ENCODE peak calls at places on chromosome 9, in six cellular contexts. N is H4, E is fibroblast of the conjunctiva, K is NCI-H2107, Q is ovary, R is brain microvascular endothelial cell. O is an unnamed sample.

GRCh38 chr9:129171993-129172751 is 5.9 kb downstream of the IER5L start:
- DNase-seq in N (no peak), E (no peak), K (no peak), Q (no peak), R (no peak), O (no peak)

GRCh38 chr9:136538599-136539426 is 7.0 kb downstream of the NOTCH1 start:
- DNase-seq in N (no peak), E (no peak), K (no peak), Q (no peak), R (no peak), O (no peak)

GRCh38 chr9:69136781-69137180 is 37.3 kb upstream of the TJP2 start:
- DNase-seq in N (no peak), E (no peak), K (no peak), Q (no peak), R (no peak), O (no peak)

GRCh38 chr9:126009047-126009446 is 261.9 kb downstream of the PBX3 start:
- DNase-seq in N (no peak), E (no peak), K (no peak), Q (no peak), R (no peak), O (no peak)

GRCh38 chr9:36991516-36992134 is 42.4 kb downstream of the PAX5 start:
- DNase-seq in N (no peak), E (no peak), K (no peak), Q (no peak), R (peak; percentile 11), O (peak; percentile 52)

GRCh38 chr9:97293207-97293721 is 14.2 kb upstream of the CCDC180 start:
- DNase-seq in N (peak; percentile 72), E (no peak), K (no peak), Q (no peak), R (peak; percentile 41), O (peak; percentile 70)

GRCh38 chr9:137406876-137407589 is 15.9 kb downstream of the EXD3 start:
- DNase-seq in N (no peak), E (no peak), K (peak; percentile 45), Q (peak; percentile 58), R (peak; percentile 46), O (peak; percentile 53)

GRCh38 chr9:16752615-16753014 is 117.9 kb downstream of the BNC2 start:
- DNase-seq in N (no peak), E (no peak), K (no peak), Q (no peak), R (no peak), O (no peak)

GRCh38 chr9:96020822-96021615 is 145.5 kb downstream of the ERCC6L2 start:
- DNase-seq in N (no peak), E (no peak), K (no peak), Q (peak; percentile 30), R (peak; percentile 8), O (no peak)

GRCh38 chr9:33467526-33467925 is 6.2 kb downstream of the NOL6 start:
- DNase-seq in N (no peak), E (no peak), K (no peak), Q (no peak), R (no peak), O (no peak)

GRCh38 chr9:137441289-137441934 is at the start of gene ENTPD8:
- DNase-seq in N (peak; percentile 34), E (no peak), K (peak; percentile 41), Q (no peak), R (no peak), O (no peak)

GRCh38 chr9:89421595-89421994 is 76.3 kb downstream of the SEMA4D start:
- DNase-seq in N (no peak), E (no peak), K (no peak), Q (no peak), R (peak; percentile 45), O (no peak)

GRCh38 chr9:7266911-7267555 is 509.3 kb downstream of the KDM4C start:
- DNase-seq in N (no peak), E (no peak), K (peak; percentile 25), Q (no peak), R (no peak), O (no peak)

GRCh38 chr9:115328228-115328627 is 210.3 kb upstream of the TNC start:
- DNase-seq in N (peak; percentile 12), E (no peak), K (no peak), Q (no peak), R (peak; percentile 26), O (no peak)

GRCh38 chr9:131671150-131671549 is 68.7 kb downstream of the RAPGEF1 start:
- DNase-seq in N (no peak), E (no peak), K (no peak), Q (no peak), R (no peak), O (no peak)

GRCh38 chr9:110742741-110743371 is 74.3 kb downstream of the MUSK start:
- DNase-seq in N (peak; percentile 19), E (peak; percentile 42), K (no peak), Q (peak; percentile 13), R (peak; percentile 74), O (no peak)

GRCh38 chr9:80592413-80592812 is 1020.6 kb downstream of the TLE4 start:
- DNase-seq in N (no peak), E (no peak), K (no peak), Q (no peak), R (no peak), O (no peak)

GRCh38 chr9:137705906-137706305 is 87.1 kb downstream of the EHMT1 start:
- DNase-seq in N (no peak), E (no peak), K (no peak), Q (no peak), R (no peak), O (no peak)

GRCh38 chr9:30504502-30504905 is 1879.9 kb upstream of the ACO1 start:
- DNase-seq in N (no peak), E (no peak), K (no peak), Q (no peak), R (no peak), O (no peak)

GRCh38 chr9:74496819-74497749 is at the start of gene RORB:
- DNase-seq in N (peak; percentile 75), E (peak; percentile 24), K (no peak), Q (no peak), R (no peak), O (no peak)

GRCh38 chr9:133536080-133536479 is 1.6 kb downstream of the ADAMTSL2 start:
- DNase-seq in N (no peak), E (no peak), K (no peak), Q (no peak), R (no peak), O (no peak)

GRCh38 chr9:134592018-134592818 is 49.4 kb upstream of the COL5A1 start:
- DNase-seq in N (peak; percentile 84), E (peak; percentile 82), K (no peak), Q (no peak), R (peak; percentile 87), O (peak; percentile 49)

GRCh38 chr9:136545065-136545965 is 533 bp downstream of the NOTCH1 start:
- DNase-seq in N (no peak), E (no peak), K (no peak), Q (no peak), R (no peak), O (no peak)

GRCh38 chr9:124708633-124709032 is 62.5 kb downstream of the NR6A1 start:
- DNase-seq in N (no peak), E (no peak), K (no peak), Q (no peak), R (peak; percentile 53), O (no peak)

GRCh38 chr9:92786298-92786697 is 21.7 kb upstream of the BICD2 start:
- DNase-seq in N (no peak), E (no peak), K (no peak), Q (no peak), R (no peak), O (no peak)

GRCh38 chr9:129617167-129617566 is 3.7 kb downstream of the C9orf50 start:
- DNase-seq in N (peak; percentile 44), E (no peak), K (no peak), Q (no peak), R (peak; percentile 50), O (peak; percentile 53)

GRCh38 chr9:23669776-23670175 is 156.3 kb downstream of the ELAVL2 start:
- DNase-seq in N (no peak), E (no peak), K (no peak), Q (no peak), R (no peak), O (no peak)

GRCh38 chr9:128153117-128153946 is 4.1 kb downstream of the LCN2 start:
- DNase-seq in N (no peak), E (no peak), K (no peak), Q (no peak), R (no peak), O (no peak)

GRCh38 chr9:37034320-37034937 is 361 bp upstream of the PAX5 start:
- DNase-seq in N (no peak), E (no peak), K (peak; percentile 55), Q (no peak), R (no peak), O (no peak)

GRCh38 chr9:121895836-121896544 is 197.1 kb downstream of the TTLL11 start:
- DNase-seq in N (no peak), E (no peak), K (no peak), Q (peak; percentile 76), R (no peak), O (no peak)

GRCh38 chr9:83355024-83355444 is 183.2 kb downstream of the FRMD3 start:
- DNase-seq in N (peak; percentile 12), E (peak; percentile 27), K (no peak), Q (no peak), R (no peak), O (peak; percentile 17)

GRCh38 chr9:23938908-23939307 is 112.9 kb upstream of the ELAVL2 start:
- DNase-seq in N (no peak), E (no peak), K (no peak), Q (no peak), R (no peak), O (no peak)

GRCh38 chr9:99807276-99807852 is 14.3 kb upstream of the NR4A3 start:
- DNase-seq in N (peak; percentile 27), E (no peak), K (peak; percentile 34), Q (peak; percentile 45), R (peak; percentile 61), O (peak; percentile 83)

GRCh38 chr9:133102190-133103021 is 18.6 kb downstream of the RALGDS start:
- DNase-seq in N (no peak), E (no peak), K (no peak), Q (peak; percentile 9), R (no peak), O (no peak)

GRCh38 chr9:34463098-34463900 is 4.7 kb downstream of the DNAI1 start:
- DNase-seq in N (peak; percentile 37), E (peak; percentile 26), K (no peak), Q (no peak), R (peak; percentile 46), O (peak; percentile 89)